ENCODE peak calls at places on chromosomes 5 and 9, in ten cellular contexts. N is right atrium auricular region; X is effector memory CD8-positive, alpha-beta T cell; M is activated CD8-positive, alpha-beta memory T cell treated with anti-CD3 and anti-CD28 coated beads, Interleukin-2, amount 50 U/mL, for 48 hours; A is Right ventricle myocardium inferior; K is mesothelial cell of epicardium; H is stimulated activated CD4-positive, alpha-beta T cell treated with anti-CD3 and anti-CD28 coated beads, Interleukin-2, amount 100 ng/mL, for 48 hours; B is AG08396; C is cardiac fibroblast; O is germinal center. D is an unnamed sample.

GRCh38 chr5:141647242-141647641 is 4.0 kb downstream of the FCHSD1 start:
- DNase-seq in N (no peak), X (no peak), M (no peak), A (no peak), K (no peak), H (no peak), B (no peak), C (no peak), O (no peak), D (no peak)

GRCh38 chr5:168409601-168410458 is 76.4 kb upstream of the RARS1 start:
- DNase-seq in N (no peak), X (no peak), M (peak), A (no peak), K (no peak), H (peak), B (peak), C (peak), O (no peak), D (peak)

GRCh38 chr9:117273612-117274011 is 141.2 kb downstream of the ASTN2 start:
- DNase-seq in N (no peak), X (no peak), M (no peak), A (no peak), K (no peak), H (no peak), B (no peak), C (no peak), O (no peak), D (no peak)

GRCh38 chr9:14030350-14030823 is 283.6 kb downstream of the NFIB start:
- DNase-seq in N (no peak), X (no peak), M (no peak), A (no peak), K (no peak), H (no peak), B (peak), C (peak), O (no peak), D (peak)

GRCh38 chr9:121888438-121888775 is 204.7 kb downstream of the TTLL11 start:
- DNase-seq in N (peak), X (no peak), M (no peak), A (no peak), K (no peak), H (no peak), B (peak), C (peak), O (no peak), D (peak)

GRCh38 chr5:143026380-143026779 is 256.2 kb downstream of the ARHGAP26 start:
- DNase-seq in N (no peak), X (no peak), M (no peak), A (no peak), K (no peak), H (no peak), B (no peak), C (no peak), O (no peak), D (no peak)

GRCh38 chr5:178870411-178870810 is 10.7 kb downstream of the ZNF354B start:
- DNase-seq in N (no peak), X (no peak), M (no peak), A (no peak), K (no peak), H (no peak), B (no peak), C (no peak), O (no peak), D (no peak)

GRCh38 chr5:143204474-143205246 is 198.8 kb downstream of the NR3C1 start:
- DNase-seq in N (no peak), X (no peak), M (no peak), A (no peak), K (no peak), H (no peak), B (no peak), C (peak), O (no peak), D (no peak)

GRCh38 chr5:54302267-54302687 is 8.1 kb downstream of the ARL15 start:
- DNase-seq in N (no peak), X (no peak), M (no peak), A (no peak), K (no peak), H (no peak), B (no peak), C (peak), O (no peak), D (peak)

GRCh38 chr5:135030691-135031145 is 3.3 kb downstream of the PITX1 start:
- DNase-seq in N (no peak), X (no peak), M (no peak), A (no peak), K (no peak), H (no peak), B (no peak), C (no peak), O (no peak), D (no peak)

GRCh38 chr5:58133631-58134296 is 326.1 kb downstream of the PLK2 start:
- DNase-seq in N (no peak), X (no peak), M (no peak), A (no peak), K (no peak), H (no peak), B (no peak), C (peak), O (no peak), D (peak)

GRCh38 chr5:124700930-124701458 is 45.4 kb downstream of the ZNF608 start:
- DNase-seq in N (no peak), X (no peak), M (no peak), A (no peak), K (no peak), H (no peak), B (no peak), C (no peak), O (no peak), D (no peak)

GRCh38 chr9:88789785-88790184 is 201.5 kb upstream of the S1PR3 start:
- DNase-seq in N (no peak), X (no peak), M (no peak), A (no peak), K (no peak), H (no peak), B (no peak), C (peak), O (no peak), D (peak)